ENCODE peak calls at places on chromosomes 7 and 10, in four cellular contexts. R, V, P and L are unnamed samples.

GRCh38 chr10:31207636-31208035 is 111.4 kb upstream of the ZEB1 start:
- DNase-seq in R (no peak), V (no peak), P (no peak), L (no peak)

GRCh38 chr10:131067690-131068089 is 243.8 kb downstream of the TCERG1L start:
- DNase-seq in R (no peak), V (no peak), P (no peak), L (no peak)

GRCh38 chr10:124001391-124002260 is 91.8 kb downstream of the CHST15 start:
- DNase-seq in R (no peak), V (no peak), P (no peak), L (peak)

GRCh38 chr7:7709263-7709662 is 9.1 kb downstream of the RPA3 start:
- DNase-seq in R (no peak), V (no peak), P (no peak), L (no peak)

GRCh38 chr10:10883737-10884136 is 133.9 kb upstream of the CELF2 start:
- DNase-seq in R (no peak), V (no peak), P (no peak), L (no peak)

GRCh38 chr10:87504307-87504666 is 406 bp upstream of the MINPP1 start:
- DNase-seq in R (no peak), V (no peak), P (no peak), L (no peak)

GRCh38 chr7:64562621-64563275 is at the start of gene ZNF680:
- DNase-seq in R (peak), V (peak), P (peak), L (peak)

GRCh38 chr10:62027841-62028501 is 126.5 kb downstream of the ARID5B start:
- DNase-seq in R (no peak), V (no peak), P (peak), L (no peak)

GRCh38 chr7:92802398-92802797 is 34.0 kb downstream of the CDK6 start:
- DNase-seq in R (no peak), V (no peak), P (no peak), L (no peak)

GRCh38 chr10:71255817-71256660 is 43.7 kb downstream of the UNC5B start:
- DNase-seq in R (no peak), V (no peak), P (no peak), L (peak)

GRCh38 chr7:20647908-20648776 is 32.7 kb downstream of the ABCB5 start:
- DNase-seq in R (peak), V (no peak), P (peak), L (no peak)

GRCh38 chr7:29102554-29103151 is 43.7 kb downstream of the CPVL start:
- DNase-seq in R (peak), V (peak), P (no peak), L (no peak)

GRCh38 chr10:10293431-10293830 is 724.2 kb upstream of the CELF2 start:
- DNase-seq in R (no peak), V (no peak), P (no peak), L (no peak)

GRCh38 chr10:11715815-11716494 is 26.2 kb upstream of the ECHDC3 start:
- DNase-seq in R (no peak), V (no peak), P (no peak), L (no peak)

GRCh38 chr10:101694056-101694673 is 805 bp downstream of the FBXW4 start:
- DNase-seq in R (peak), V (peak), P (peak), L (peak)

GRCh38 chr10:51302316-51302715 is 228.0 kb downstream of the PRKG1 start:
- DNase-seq in R (no peak), V (no peak), P (no peak), L (no peak)

GRCh38 chr10:30454744-30455498 is 20.9 kb downstream of the MAP3K8 start:
- DNase-seq in R (no peak), V (no peak), P (no peak), L (no peak)

GRCh38 chr10:77989081-77989724 is 40.1 kb downstream of the POLR3A start:
- DNase-seq in R (no peak), V (no peak), P (no peak), L (no peak)

GRCh38 chr7:27689045-27689877 is 26.6 kb upstream of the HIBADH start:
- DNase-seq in R (no peak), V (no peak), P (peak), L (no peak)

GRCh38 chr10:123634221-123634620 is 31.9 kb upstream of the GPR26 start:
- DNase-seq in R (no peak), V (no peak), P (no peak), L (no peak)

GRCh38 chr7:30900053-30900452 is 11.6 kb upstream of the AQP1 start:
- DNase-seq in R (no peak), V (no peak), P (no peak), L (no peak)

GRCh38 chr7:7352845-7353244 is 170.5 kb downstream of the C1GALT1 start:
- DNase-seq in R (no peak), V (no peak), P (peak), L (no peak)

GRCh38 chr7:151083071-151083823 is at the start of gene TMUB1:
- DNase-seq in R (peak), V (no peak), P (no peak), L (peak)

GRCh38 chr7:157470699-157471098 is 133.9 kb downstream of the DNAJB6 start:
- DNase-seq in R (no peak), V (no peak), P (no peak), L (no peak)

GRCh38 chr7:39016609-39017008 is 38.9 kb downstream of the POU6F2 start:
- DNase-seq in R (no peak), V (no peak), P (peak), L (no peak)

GRCh38 chr7:95478139-95479037 is 7.4 kb upstream of the ASB4 start:
- DNase-seq in R (peak), V (no peak), P (no peak), L (no peak)

GRCh38 chr7:27808626-27809025 is 68.7 kb downstream of the TAX1BP1 start:
- DNase-seq in R (no peak), V (no peak), P (peak), L (no peak)

GRCh38 chr7:139115104-139115503 is 5.6 kb upstream of the ZC3HAV1 start:
- DNase-seq in R (no peak), V (no peak), P (no peak), L (no peak)

GRCh38 chr7:151757274-151757673 is 119.6 kb downstream of the PRKAG2 start:
- DNase-seq in R (no peak), V (no peak), P (no peak), L (no peak)

GRCh38 chr7:92880212-92881090 is 44.1 kb upstream of the CDK6 start:
- DNase-seq in R (no peak), V (no peak), P (no peak), L (no peak)

GRCh38 chr7:31448649-31449048 is 65.2 kb upstream of the ITPRID1 start:
- DNase-seq in R (no peak), V (no peak), P (peak), L (no peak)

GRCh38 chr10:126420571-126421275 is 32.4 kb upstream of the ADAM12 start:
- DNase-seq in R (no peak), V (no peak), P (peak), L (no peak)

GRCh38 chr7:101636822-101637623 is 7.9 kb upstream of the MYL10 start:
- DNase-seq in R (no peak), V (no peak), P (no peak), L (no peak)

GRCh38 chr7:132836746-132837145 is 245.1 kb downstream of the CHCHD3 start:
- DNase-seq in R (no peak), V (no peak), P (no peak), L (no peak)

GRCh38 chr10:28728396-28728795 is 51.1 kb downstream of the BAMBI start:
- DNase-seq in R (no peak), V (no peak), P (peak), L (no peak)

GRCh38 chr7:141355057-141355456 is 196.2 kb upstream of the AGK start:
- DNase-seq in R (no peak), V (no peak), P (no peak), L (no peak)
- H3K27ac ChIP-seq in R (no peak), V (no peak), P (no peak), L (peak)

GRCh38 chr10:129168660-129169059 is 298.4 kb upstream of the MGMT start:
- DNase-seq in R (no peak), V (no peak), P (no peak), L (no peak)

GRCh38 chr10:129171816-129172215 is 295.2 kb upstream of the MGMT start:
- DNase-seq in R (no peak), V (no peak), P (no peak), L (no peak)

GRCh38 chr10:129169115-129169514 is 297.9 kb upstream of the MGMT start:
- DNase-seq in R (no peak), V (no peak), P (no peak), L (no peak)

DNA sequence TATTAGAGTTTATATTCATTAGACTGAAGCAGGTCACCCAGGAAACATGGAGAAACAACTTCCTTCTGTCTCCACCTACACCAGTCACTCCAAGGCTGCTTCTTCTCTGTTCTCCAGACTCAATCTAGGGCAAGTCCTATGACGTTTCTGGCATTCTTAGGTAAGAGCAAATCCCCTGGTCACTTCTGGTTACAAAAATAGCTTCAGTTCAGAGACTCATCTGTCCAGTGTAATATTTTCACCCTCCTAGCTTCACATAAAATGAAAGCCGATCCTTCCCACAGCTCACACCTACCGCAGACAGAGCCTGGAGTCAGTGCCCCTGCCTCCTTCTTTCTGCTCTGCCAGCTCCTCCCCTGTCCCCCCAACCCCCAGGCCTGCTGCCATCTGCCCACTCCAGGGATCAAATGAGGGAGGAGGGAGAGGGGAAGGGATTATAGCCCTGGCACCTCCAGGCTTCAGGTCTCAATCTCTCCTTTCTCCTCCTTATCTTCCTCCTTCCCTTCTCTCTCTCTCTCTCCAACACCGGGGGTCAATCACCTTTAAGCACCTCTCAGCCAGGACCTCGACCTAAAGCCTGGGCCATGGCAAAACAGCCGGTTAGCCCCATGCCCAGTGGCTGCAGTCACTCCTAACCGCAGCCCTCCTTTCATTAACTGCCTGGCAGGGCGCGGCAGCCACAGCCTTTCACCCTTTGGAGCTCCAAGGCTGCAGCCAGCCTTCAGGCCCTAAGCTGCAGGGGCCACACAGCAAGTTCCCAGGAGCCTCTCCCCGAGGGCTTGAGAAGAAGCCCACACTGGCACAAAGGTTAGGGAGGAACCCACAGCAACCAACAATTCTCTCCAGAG is 292.6 kb upstream of the MGMT start:
- DNase-seq in R (no peak), V (no peak), P (no peak), L (no peak)
- H3K27ac ChIP-seq in R (no peak), V (no peak), P (no peak), L (no peak)

DNA sequence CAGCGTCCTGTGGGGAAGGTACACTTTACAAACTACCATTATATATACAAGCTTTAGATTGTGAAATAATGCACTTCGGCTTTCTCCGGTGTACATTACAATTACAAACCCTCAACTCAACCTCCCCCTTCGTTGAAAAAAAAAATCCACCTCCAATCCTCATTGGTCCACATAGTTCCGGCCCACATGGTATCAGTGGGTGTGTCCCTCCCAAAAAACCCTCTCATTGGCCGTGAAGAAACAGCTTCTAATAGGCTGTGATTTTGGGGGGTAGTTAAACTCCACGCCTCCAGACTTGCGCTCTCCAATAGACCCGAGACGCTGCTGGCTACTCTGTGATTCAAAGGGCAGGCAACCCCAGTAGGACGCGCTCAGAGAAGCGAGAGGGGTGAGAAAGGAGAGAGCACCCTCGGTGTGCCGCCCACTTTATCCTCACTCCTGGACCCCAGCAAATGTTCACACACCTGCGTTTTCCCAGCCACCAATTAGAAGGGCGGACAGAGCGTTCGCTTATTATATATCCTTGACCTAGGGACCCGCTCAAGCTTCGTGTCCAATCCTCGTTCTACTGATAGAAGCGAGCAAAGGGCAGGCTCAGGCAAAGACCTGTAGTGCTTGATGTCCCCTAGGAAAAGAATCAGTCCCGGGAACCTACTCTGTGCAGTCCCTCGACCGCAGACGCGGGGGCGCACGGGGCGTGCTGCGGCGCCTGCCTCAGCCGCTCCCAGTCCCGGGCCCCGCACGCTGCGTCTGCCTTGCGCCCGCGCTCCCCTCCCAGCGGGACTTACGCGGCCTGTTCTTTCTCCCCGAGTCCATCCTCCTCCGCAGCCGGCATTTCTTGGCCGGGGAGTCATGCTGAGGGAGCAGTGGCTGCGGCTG is 991 bp downstream of the PANK1 start:
- DNase-seq in R (peak), V (peak), P (peak), L (peak)
- H3K27ac ChIP-seq in R (peak), V (peak), P (peak), L (peak)

GRCh38 chr7:88317422-88317821 is 10.7 kb upstream of the STEAP4 start:
- DNase-seq in R (no peak), V (no peak), P (peak), L (no peak)

GRCh38 chr7:88321694-88322093 is 15.0 kb upstream of the STEAP4 start:
- DNase-seq in R (no peak), V (no peak), P (no peak), L (no peak)

GRCh38 chr7:88324699-88325098 is 18.0 kb upstream of the STEAP4 start:
- DNase-seq in R (no peak), V (no peak), P (no peak), L (no peak)

GRCh38 chr7:88318196-88318595 is 11.5 kb upstream of the STEAP4 start:
- DNase-seq in R (no peak), V (no peak), P (peak), L (no peak)

GRCh38 chr7:88322151-88322550 is 15.5 kb upstream of the STEAP4 start:
- DNase-seq in R (no peak), V (no peak), P (peak), L (no peak)
- H3K27ac ChIP-seq in R (no peak), V (no peak), P (no peak), L (no peak)

GRCh38 chr10:12949248-12949647 is 52.3 kb downstream of the CCDC3 start:
- DNase-seq in R (no peak), V (no peak), P (no peak), L (no peak)

GRCh38 chr10:12945709-12946359 is 55.7 kb downstream of the CCDC3 start:
- DNase-seq in R (no peak), V (no peak), P (no peak), L (no peak)

GRCh38 chr10:12947741-12948140 is 53.8 kb downstream of the CCDC3 start:
- DNase-seq in R (no peak), V (no peak), P (no peak), L (no peak)

GRCh38 chr10:12943425-12943824 is 58.1 kb downstream of the CCDC3 start:
- DNase-seq in R (no peak), V (no peak), P (no peak), L (no peak)

GRCh38 chr10:12946372-12946771 is 55.1 kb downstream of the CCDC3 start:
- DNase-seq in R (no peak), V (no peak), P (no peak), L (no peak)
- H3K27ac ChIP-seq in R (no peak), V (no peak), P (no peak), L (no peak)

GRCh38 chr10:119786117-119786769 is 60.4 kb downstream of the INPP5F start:
- DNase-seq in R (no peak), V (no peak), P (no peak), L (no peak)
- H3K27ac ChIP-seq in R (no peak), V (no peak), P (no peak), L (no peak)

GRCh38 chr10:9010931-9011670 is 956.6 kb downstream of the GATA3 start:
- DNase-seq in R (no peak), V (no peak), P (peak), L (no peak)

GRCh38 chr10:9015005-9015404 is 960.5 kb downstream of the GATA3 start:
- DNase-seq in R (no peak), V (no peak), P (no peak), L (no peak)

GRCh38 chr10:9010093-9010492 is 955.6 kb downstream of the GATA3 start:
- DNase-seq in R (no peak), V (no peak), P (peak), L (no peak)

GRCh38 chr10:9009505-9009904 is 955.0 kb downstream of the GATA3 start:
- DNase-seq in R (no peak), V (no peak), P (peak), L (no peak)

DNA sequence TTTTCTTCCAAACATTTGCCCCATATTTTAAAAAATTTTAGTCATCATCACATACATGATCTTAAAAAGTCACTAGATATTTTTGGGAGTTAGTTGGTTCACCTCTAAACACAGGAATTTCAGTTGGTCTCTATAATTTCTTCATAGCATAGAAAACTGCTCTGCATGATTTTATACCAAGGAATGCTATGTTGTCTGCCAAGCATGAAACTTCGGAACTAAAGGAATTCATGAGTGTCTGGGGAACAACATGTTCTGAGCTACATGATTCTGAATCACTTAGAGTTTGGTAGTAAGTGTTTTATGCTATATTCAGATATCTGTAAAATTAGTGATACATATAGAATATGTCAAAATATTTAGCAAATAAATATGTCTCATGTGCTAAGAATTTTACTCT is 957.8 kb downstream of the GATA3 start:
- DNase-seq in R (no peak), V (no peak), P (peak), L (no peak)
- H3K27ac ChIP-seq in R (no peak), V (no peak), P (peak), L (peak)

GRCh38 chr7:67346126-67346525 is 349.5 kb downstream of the TYW1 start:
- DNase-seq in R (no peak), V (no peak), P (no peak), L (no peak)

GRCh38 chr7:67343566-67343965 is 346.9 kb downstream of the TYW1 start:
- DNase-seq in R (no peak), V (no peak), P (no peak), L (no peak)

GRCh38 chr7:67343114-67343513 is 346.5 kb downstream of the TYW1 start:
- DNase-seq in R (no peak), V (no peak), P (no peak), L (no peak)

GRCh38 chr7:67346876-67347275 is 350.2 kb downstream of the TYW1 start:
- DNase-seq in R (no peak), V (no peak), P (no peak), L (no peak)

DNA sequence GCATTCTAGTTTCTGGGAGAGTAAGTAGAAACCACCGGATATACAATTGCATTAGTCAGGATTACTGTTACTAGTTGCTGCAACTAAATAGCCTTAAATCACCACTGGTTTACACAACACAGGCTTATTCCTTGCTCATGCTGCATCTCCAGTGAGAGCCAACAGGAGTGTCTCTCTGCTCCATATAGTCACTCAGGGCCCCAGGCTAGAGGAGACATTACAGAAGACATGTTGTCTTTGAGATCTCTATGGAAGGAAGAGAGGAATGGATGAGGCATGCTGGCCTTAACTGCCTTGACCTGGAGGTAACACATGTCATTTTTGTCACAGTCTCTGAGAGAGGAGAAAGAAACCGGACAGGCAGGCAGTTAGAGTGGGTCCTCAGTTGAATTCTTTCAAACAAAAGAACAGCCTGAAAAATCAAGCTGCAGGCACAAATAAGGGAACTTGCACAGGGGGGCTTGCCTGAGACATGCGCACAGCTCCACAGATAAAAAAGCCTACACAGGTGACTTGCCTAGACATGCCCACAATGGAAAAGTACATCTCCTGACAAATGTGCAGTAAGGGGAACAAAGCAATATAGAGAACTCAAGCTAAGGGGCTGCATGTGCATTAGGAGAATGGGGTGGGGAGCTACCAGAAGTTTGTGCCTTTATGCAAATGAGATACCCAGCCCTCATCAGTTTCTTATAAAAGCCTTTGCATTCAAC is 348.0 kb downstream of the TYW1 start:
- DNase-seq in R (no peak), V (no peak), P (peak), L (no peak)
- H3K27ac ChIP-seq in R (no peak), V (no peak), P (peak), L (no peak)

GRCh38 chr7:121172484-121172883 is 156.3 kb upstream of the WNT16 start:
- DNase-seq in R (no peak), V (no peak), P (no peak), L (no peak)
- H3K27ac ChIP-seq in R (no peak), V (no peak), P (no peak), L (no peak)